ENCODE peak calls at places on chromosomes 11 and 22, in seven cellular contexts. U is MM.1S, C is dorsolateral prefrontal cortex, L is lower leg skin, V is thoracic aorta, F is fibroblast of mammary gland, S is fibroblast of lung. T is an unnamed sample.

GRCh38 chr11:114059984-114060401 is 482 bp downstream of the ZBTB16 start:
- DNase-seq in S (peak), F (peak), V (no peak), C (no peak), L (peak), U (no peak), T (no peak)

GRCh38 chr22:22616636-22617035 is 27.8 kb upstream of the GGTLC2 start:
- DNase-seq in S (no peak), U (peak), V (no peak), L (no peak), F (no peak), C (no peak), T (no peak)

GRCh38 chr11:79054636-79055035 is 386.2 kb downstream of the TENM4 start:
- DNase-seq in S (peak), V (no peak), F (peak), L (no peak), U (no peak), C (no peak), T (no peak)

GRCh38 chr11:41996558-41996957 is 537.1 kb upstream of the LRRC4C start:
- DNase-seq in L (no peak), U (no peak), C (no peak), S (no peak), F (no peak), V (no peak), T (no peak)

GRCh38 chr11:131692151-131692550 is 321.7 kb downstream of the NTM start:
- DNase-seq in F (no peak), V (no peak), U (no peak), L (no peak), S (no peak), C (no peak), T (no peak)

GRCh38 chr11:94129505-94130335 is 1.1 kb downstream of the PANX1 start:
- DNase-seq in L (no peak), F (peak), S (peak), C (no peak), V (no peak), U (no peak), T (no peak)

GRCh38 chr11:65426839-65427690 is 4.5 kb downstream of the NEAT1 start:
- DNase-seq in F (peak), L (peak), V (no peak), U (peak), C (peak), S (peak), T (no peak)

GRCh38 chr22:32803020-32803758 is 1.7 kb downstream of the TIMP3 start:
- DNase-seq in V (no peak), F (peak), C (no peak), S (peak), L (no peak), U (no peak), T (peak)

GRCh38 chr11:58560842-58561241 is 14.8 kb downstream of the LPXN start:
- DNase-seq in V (no peak), U (no peak), L (no peak), F (no peak), C (no peak), S (no peak), T (no peak)

GRCh38 chr11:9826390-9826789 is 162.5 kb downstream of the SWAP70 start:
- DNase-seq in F (no peak), C (no peak), L (no peak), U (no peak), S (no peak), V (no peak), T (no peak)

GRCh38 chr22:26942301-26942927 is 285.0 kb downstream of the MIAT start:
- DNase-seq in L (peak), S (no peak), C (no peak), F (no peak), U (no peak), V (no peak), T (no peak)

GRCh38 chr11:43504316-43504950 is 145.7 kb downstream of the TTC17 start:
- DNase-seq in U (peak), C (no peak), S (no peak), L (no peak), F (peak), V (no peak), T (peak)

GRCh38 chr11:46663277-46663940 is 37.0 kb downstream of the ARHGAP1 start:
- DNase-seq in F (no peak), U (no peak), V (no peak), L (no peak), C (no peak), S (no peak), T (no peak)

GRCh38 chr11:63574856-63575602 is 11.8 kb upstream of the PLAAT2 start:
- DNase-seq in V (peak), C (no peak), U (no peak), F (peak), L (no peak), S (peak), T (no peak)

GRCh38 chr11:46075168-46075567 is 46.1 kb downstream of the PHF21A start:
- DNase-seq in C (no peak), F (peak), V (no peak), S (peak), L (no peak), U (no peak), T (no peak)

GRCh38 chr11:115912484-115912945 is 408.3 kb upstream of the CADM1 start:
- DNase-seq in L (no peak), U (peak), C (no peak), S (no peak), V (no peak), F (no peak), T (peak)

GRCh38 chr11:16610738-16611388 is 127.6 kb upstream of the C11orf58 start:
- DNase-seq in U (no peak), L (no peak), V (no peak), C (no peak), S (no peak), F (no peak), T (no peak)

GRCh38 chr11:47797633-47798032 is 30.5 kb upstream of the FNBP4 start:
- DNase-seq in V (no peak), L (no peak), U (no peak), S (peak), C (no peak), F (peak), T (no peak)

DNA sequence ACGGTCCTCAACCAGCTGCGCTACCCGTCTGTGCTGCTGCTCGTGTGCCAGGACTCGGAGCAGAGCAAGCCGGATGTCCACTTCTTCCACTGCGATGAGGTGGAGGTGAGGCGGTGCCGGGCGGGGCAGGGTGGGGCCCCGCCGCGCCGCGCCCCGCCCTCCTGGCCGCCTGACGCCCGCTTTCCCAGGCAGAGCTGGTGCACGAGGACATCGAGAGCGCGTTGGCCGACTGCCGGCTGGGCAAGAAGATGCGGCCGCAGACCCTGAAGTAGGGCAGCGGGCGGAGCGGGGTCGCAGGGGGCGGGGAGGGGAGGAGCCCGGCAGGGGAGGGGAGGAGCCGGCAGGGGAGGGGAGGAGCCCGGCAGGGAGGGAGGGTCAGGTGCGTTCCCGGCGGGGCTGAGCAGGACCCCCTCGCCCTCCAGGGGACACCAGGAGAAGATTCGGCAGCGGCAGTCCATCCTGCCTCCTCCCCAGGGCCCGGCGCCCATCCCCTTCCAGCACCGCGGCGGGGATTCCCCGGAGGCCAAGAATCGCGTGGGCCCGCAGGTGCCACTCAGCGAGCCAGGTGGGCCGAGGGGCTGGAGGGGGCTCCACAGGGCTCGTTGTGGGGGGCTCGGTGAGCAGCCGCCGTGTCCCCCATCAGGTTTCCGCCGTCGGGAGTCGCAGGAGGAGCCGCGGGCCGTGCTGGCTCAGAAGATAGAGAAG is 14.8 kb downstream of the EPS8L2 start:
- DNase-seq in U (no peak), V (no peak), S (peak), F (no peak), L (no peak), C (no peak), T (no peak)
- H3K4me3 ChIP-seq in U (peak), V (peak), S (no peak), F (no peak), L (no peak), C (peak), T (no peak)

DNA sequence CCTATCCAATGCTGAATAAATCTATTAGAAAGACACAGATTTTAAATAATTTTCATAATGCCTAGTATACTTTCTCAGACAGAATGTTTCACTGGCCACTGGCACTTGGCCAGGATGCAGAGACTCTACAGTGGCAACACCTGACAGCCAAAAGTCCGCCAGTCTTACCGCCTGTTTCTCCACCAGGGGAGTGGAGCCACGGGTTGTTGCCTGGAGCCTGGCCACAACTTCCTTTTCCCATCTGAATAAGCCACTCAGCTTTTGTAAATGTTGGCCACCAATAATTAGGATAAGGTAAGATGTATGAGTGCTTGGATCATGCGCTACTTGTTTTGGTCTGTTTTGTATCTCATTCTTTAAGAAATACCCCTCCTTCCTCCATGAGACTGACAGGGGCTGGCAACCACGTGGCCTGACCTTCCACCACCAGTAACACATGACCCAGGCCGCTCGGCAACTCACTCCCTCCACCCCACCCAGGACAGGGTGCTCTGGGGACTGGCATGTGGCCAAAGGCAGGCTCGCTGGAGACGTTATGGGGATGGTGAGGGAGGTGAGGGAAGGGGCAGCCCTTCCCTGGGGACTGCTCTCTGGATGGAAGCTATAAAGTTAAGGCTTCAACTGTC is 93.0 kb upstream of the BID start:
- DNase-seq in L (no peak), V (no peak), S (no peak), C (no peak), F (no peak), U (no peak), T (no peak)
- H3K4me3 ChIP-seq in L (no peak), V (no peak), S (no peak), C (no peak), F (no peak), U (no peak), T (no peak)

GRCh38 chr11:14357843-14358728 is 897 bp downstream of the RRAS2 start:
- DNase-seq in S (peak), U (peak), F (peak), C (no peak), L (no peak), V (no peak), T (peak)

GRCh38 chr11:14360976-14361375 is 2.0 kb upstream of the RRAS2 start:
- DNase-seq in V (no peak), L (no peak), C (no peak), S (no peak), F (no peak), U (no peak), T (no peak)

GRCh38 chr11:14359573-14360031 is 619 bp upstream of the RRAS2 start:
- DNase-seq in L (no peak), C (no peak), U (no peak), F (peak), V (no peak), S (no peak), T (no peak)

GRCh38 chr11:14356342-14356741 is 2.6 kb downstream of the RRAS2 start:
- DNase-seq in S (no peak), F (no peak), L (no peak), U (no peak), C (no peak), V (no peak), T (no peak)

DNA sequence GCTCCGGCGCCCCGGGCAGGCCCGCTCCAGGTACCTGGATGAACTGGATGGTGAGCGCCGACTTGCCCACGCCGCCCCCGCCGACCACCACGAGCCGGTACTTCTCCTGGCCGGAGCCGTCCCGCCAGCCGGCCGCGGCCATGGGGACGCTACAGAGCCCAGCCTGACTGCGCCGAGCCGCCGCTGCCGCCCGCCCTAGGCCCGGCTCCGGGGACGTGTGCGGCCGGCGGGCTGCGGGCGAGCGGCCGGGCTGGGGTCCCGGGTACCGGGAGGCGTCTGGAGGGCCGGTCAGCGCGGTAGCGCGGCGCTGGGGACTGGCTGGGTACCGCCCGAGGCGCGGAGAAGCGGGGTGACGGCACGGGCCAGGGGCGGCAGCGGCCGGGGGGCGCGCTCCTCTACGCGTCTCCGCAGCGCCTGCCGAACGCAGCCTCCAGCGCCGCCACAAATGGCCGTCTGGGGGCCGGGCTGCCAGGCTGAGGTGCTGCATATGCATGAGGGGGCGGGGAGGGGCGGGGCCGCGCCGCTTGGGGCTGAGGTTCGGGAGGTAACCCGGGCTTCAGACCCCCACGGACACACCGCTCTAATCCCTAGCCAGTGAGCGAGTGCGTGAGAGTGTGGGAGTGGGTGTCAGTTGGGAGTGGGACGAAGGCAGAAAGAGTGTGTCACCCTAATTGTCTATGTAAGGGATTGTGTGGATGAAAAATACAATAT is at the start of gene RRAS2:
- DNase-seq in U (peak), S (peak), V (no peak), C (peak), F (peak), L (peak), T (peak)
- H3K4me3 ChIP-seq in U (peak), S (peak), V (peak), C (peak), F (peak), L (peak), T (peak)

GRCh38 chr22:46587492-46588278 is 32.5 kb upstream of the GRAMD4 start:
- DNase-seq in U (peak), V (no peak), S (no peak), L (no peak), F (no peak), C (no peak), T (no peak)
- H3K4me3 ChIP-seq in U (peak), V (peak), S (no peak), L (no peak), F (no peak), C (no peak), T (no peak)

DNA sequence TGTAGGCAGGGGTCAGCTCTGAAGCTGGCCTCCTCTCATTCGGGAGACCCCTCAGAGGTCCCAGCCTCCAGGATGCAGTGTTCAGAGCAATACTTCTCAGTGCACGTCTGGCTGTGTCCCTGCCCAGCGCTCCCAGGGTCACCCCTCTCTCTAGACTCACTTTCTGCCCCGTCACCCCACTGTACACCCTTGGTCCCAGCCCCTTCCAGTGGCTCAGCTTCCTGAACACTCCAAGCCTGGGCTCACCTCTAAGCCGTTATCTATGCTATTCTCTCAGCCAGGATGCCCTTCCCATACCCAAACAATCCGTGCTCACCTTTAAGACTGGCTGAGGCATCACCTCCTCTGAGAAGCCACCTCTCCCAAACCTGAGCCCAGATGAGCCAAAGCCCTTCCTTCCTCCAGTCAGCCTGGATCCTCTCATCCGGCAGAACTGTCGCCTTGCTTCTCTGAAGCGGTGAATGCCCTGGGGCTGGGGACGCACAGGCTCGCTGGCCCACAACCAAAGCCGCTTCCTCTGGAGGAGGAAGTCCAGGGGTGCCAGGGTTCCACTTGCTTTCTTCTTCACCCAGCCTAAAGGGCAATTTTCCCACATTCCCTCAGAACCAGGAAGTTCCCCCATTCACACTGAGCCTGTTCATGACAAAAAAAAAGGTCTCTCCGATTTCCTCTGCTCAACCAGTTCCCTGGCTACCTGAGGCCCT is 13.7 kb upstream of the CDKN1C start:
- DNase-seq in L (no peak), S (no peak), U (no peak), F (no peak), V (no peak), C (no peak), T (no peak)
- H3K4me3 ChIP-seq in L (no peak), S (no peak), U (no peak), F (no peak), V (no peak), C (no peak), T (no peak)

GRCh38 chr22:30824096-30824495 is 129.4 kb downstream of the OSBP2 start:
- DNase-seq in S (no peak), V (no peak), C (no peak), F (no peak), L (peak), U (no peak), T (no peak)

GRCh38 chr22:30821863-30822215 is 127.2 kb downstream of the OSBP2 start:
- DNase-seq in L (peak), S (no peak), V (no peak), F (no peak), C (no peak), U (no peak), T (no peak)

GRCh38 chr22:30823015-30823370 is 128.3 kb downstream of the OSBP2 start:
- DNase-seq in V (no peak), L (peak), F (no peak), S (no peak), C (no peak), U (no peak), T (no peak)

GRCh38 chr22:30821381-30821780 is 126.7 kb downstream of the OSBP2 start:
- DNase-seq in U (no peak), V (no peak), F (no peak), L (peak), S (no peak), C (no peak), T (no peak)

GRCh38 chr22:30822216-30823014 is 127.7 kb downstream of the OSBP2 start:
- DNase-seq in V (no peak), C (no peak), L (peak), F (no peak), U (no peak), S (no peak), T (no peak)
- H3K4me3 ChIP-seq in V (peak), C (peak), L (no peak), F (peak), U (no peak), S (no peak), T (no peak)

GRCh38 chr11:73475549-73475948 is 99.3 kb downstream of the RELT start:
- DNase-seq in F (no peak), S (no peak), L (no peak), V (no peak), U (no peak), C (no peak), T (no peak)

GRCh38 chr11:73481626-73482025 is 105.4 kb downstream of the RELT start:
- DNase-seq in F (no peak), C (no peak), L (no peak), U (no peak), S (no peak), V (no peak), T (peak)

GRCh38 chr11:73480677-73481076 is 104.5 kb downstream of the RELT start:
- DNase-seq in C (no peak), F (peak), S (peak), U (no peak), V (no peak), L (no peak), T (no peak)

GRCh38 chr11:73478737-73479347 is 102.6 kb downstream of the RELT start:
- DNase-seq in L (no peak), C (no peak), S (peak), V (no peak), U (peak), F (peak), T (peak)

GRCh38 chr11:73477518-73477917 is 101.3 kb downstream of the RELT start:
- DNase-seq in U (no peak), L (no peak), S (no peak), F (no peak), C (no peak), V (no peak), T (no peak)
- H3K4me3 ChIP-seq in U (no peak), L (no peak), S (no peak), F (no peak), C (no peak), V (no peak), T (no peak)

DNA sequence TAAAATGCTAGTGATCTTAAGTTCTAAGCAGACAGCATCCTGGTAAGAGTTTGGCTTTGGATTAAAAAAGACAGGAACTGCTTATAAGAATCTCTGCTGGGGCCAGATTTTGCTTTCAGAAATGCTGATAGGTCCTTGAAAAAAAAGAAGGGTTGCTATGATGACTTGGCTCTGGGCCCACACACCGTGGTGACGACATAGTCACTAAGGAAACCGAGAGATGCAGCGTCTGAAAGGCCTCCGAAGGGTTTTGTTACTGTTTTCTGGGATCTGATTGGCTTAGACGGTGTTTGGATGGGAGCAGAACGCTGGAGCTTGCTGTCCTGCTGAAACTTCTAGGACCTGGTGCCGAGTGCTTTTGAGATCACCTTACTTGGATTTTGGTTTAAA is 8.4 kb downstream of the FAM118A start:
- DNase-seq in C (peak), U (peak), V (peak), L (peak), S (peak), F (peak), T (peak)
- H3K4me3 ChIP-seq in C (no peak), U (no peak), V (peak), L (no peak), S (peak), F (no peak), T (peak)